ENCODE peak calls at places on chromosome 21, in four cellular contexts. One of them, this sample, is unnamed.

GRCh38 chr21:45461806-45462341 is 56.9 kb downstream of the COL18A1 start:
- DNase-seq in HuH-7: no peak
- DNase-seq in left cardiac atrium: no peak
- DNase-seq in thoracic aorta: no peak
- DNase-seq in this sample: no peak

GRCh38 chr21:36554411-36555157 is 74.7 kb upstream of the CLDN14 start:
- DNase-seq in left cardiac atrium: no peak
- DNase-seq in HuH-7: no peak
- DNase-seq in thoracic aorta: no peak
- DNase-seq in this sample: no peak

GRCh38 chr21:15159382-15160020 is 94.7 kb upstream of the NRIP1 start:
- DNase-seq in HuH-7: no peak
- DNase-seq in left cardiac atrium: no peak
- DNase-seq in thoracic aorta: no peak
- DNase-seq in this sample: no peak

GRCh38 chr21:43785134-43785533 is 4.2 kb upstream of the RRP1 start:
- DNase-seq in left cardiac atrium: no peak
- DNase-seq in HuH-7: no peak
- DNase-seq in thoracic aorta: no peak
- DNase-seq in this sample: no peak

GRCh38 chr21:45833437-45833836 is 148.1 kb upstream of the COL6A1 start:
- DNase-seq in thoracic aorta: no peak
- DNase-seq in left cardiac atrium: no peak
- DNase-seq in HuH-7: no peak
- DNase-seq in this sample: no peak

GRCh38 chr21:31347435-31348032 is 3.5 kb upstream of the TIAM1 start:
- DNase-seq in left cardiac atrium: no peak
- DNase-seq in HuH-7: peak; percentile 50
- DNase-seq in thoracic aorta: no peak
- DNase-seq in this sample: peak; percentile 38

GRCh38 chr21:33854604-33855003 is 61.0 kb downstream of the ATP5PO start:
- DNase-seq in thoracic aorta: no peak
- DNase-seq in left cardiac atrium: no peak
- DNase-seq in HuH-7: no peak
- DNase-seq in this sample: peak; percentile 34

GRCh38 chr21:37195649-37196048 is 71.5 kb downstream of the VPS26C start:
- DNase-seq in thoracic aorta: no peak
- DNase-seq in left cardiac atrium: no peak
- DNase-seq in HuH-7: no peak
- DNase-seq in this sample: no peak

GRCh38 chr21:37546949-37547614 is 180.5 kb downstream of the DYRK1A start:
- DNase-seq in thoracic aorta: no peak
- DNase-seq in left cardiac atrium: no peak
- DNase-seq in HuH-7: no peak
- DNase-seq in this sample: no peak

GRCh38 chr21:41377715-41378114 is 15.9 kb downstream of the MX2 start:
- DNase-seq in HuH-7: no peak
- DNase-seq in thoracic aorta: no peak
- DNase-seq in left cardiac atrium: no peak
- DNase-seq in this sample: no peak